ENCODE peak calls at places on chromosomes 1 and 21, in ten cellular contexts. I is stimulated activated CD4-positive, alpha-beta T cell treated with anti-CD3 and anti-CD28 coated beads, Interleukin-12 subunit alpha, Interleukin-12 subunit beta, amount 100 ng/mL, for 48 hours; F is natural killer cell treated with Interleukin-12 subunit alpha and Interleukin-12 subunit beta and Interleukin-15 and Interleukin-18, amount 100 ng/mL, for 72 hours; D is HT1080; S is DMS153; J is HTR-8/SVneo; G is dermis microvascular lymphatic vessel endothelial cell; Q is GM19239; E is uterus; W is NCI-H748 treated with DMSO at 0.1 percent for 48 hours. U is an unnamed sample.

GRCh38 chr1:182143154-182143657 is 81.7 kb upstream of the ZNF648 start:
- DNase-seq in I (peak), S (peak), W (peak), F (peak), J (peak), E (peak), Q (peak), D (peak), G (peak), U (peak)

GRCh38 chr1:4084896-4085295 is 184.8 kb upstream of the C1orf174 start:
- DNase-seq in W (no peak), Q (no peak), J (no peak), F (no peak), I (no peak), S (no peak), E (no peak), D (no peak), G (no peak), U (no peak)

GRCh38 chr21:19049567-19049966 is 646.0 kb upstream of the TMPRSS15 start:
- DNase-seq in J (no peak), W (no peak), E (no peak), F (no peak), D (no peak), S (no peak), G (no peak), Q (no peak), I (no peak), U (no peak)

GRCh38 chr1:34781071-34781843 is at the start of gene GJB3:
- DNase-seq in S (no peak), Q (no peak), G (no peak), D (no peak), J (no peak), F (no peak), W (no peak), I (no peak), E (no peak), U (peak)

GRCh38 chr1:30028283-30028682 is 695.1 kb downstream of the MATN1 start:
- DNase-seq in S (no peak), G (no peak), W (no peak), I (no peak), E (no peak), J (no peak), D (no peak), Q (no peak), F (no peak), U (no peak)

GRCh38 chr1:206734499-206735142 is 36.0 kb upstream of the IL19 start:
- DNase-seq in D (no peak), I (peak), W (no peak), S (peak), J (peak), F (no peak), G (peak), Q (peak), E (peak), U (peak)

GRCh38 chr1:227069490-227069889 is 129.4 kb downstream of the COQ8A start:
- DNase-seq in Q (no peak), I (no peak), S (no peak), E (no peak), W (no peak), D (no peak), G (no peak), F (no peak), J (no peak), U (no peak)

GRCh38 chr21:43313939-43314405 is 113.0 kb downstream of the SIK1 start:
- DNase-seq in Q (no peak), G (no peak), J (no peak), S (no peak), D (no peak), I (no peak), E (no peak), W (no peak), F (no peak), U (no peak)

GRCh38 chr1:6331543-6332246 is 61.9 kb downstream of the ACOT7 start:
- DNase-seq in D (no peak), J (no peak), W (no peak), Q (no peak), F (no peak), E (no peak), S (no peak), G (no peak), I (no peak), U (no peak)

GRCh38 chr21:38277501-38278111 is 20.8 kb downstream of the KCNJ15 start:
- DNase-seq in G (peak), S (no peak), Q (no peak), D (peak), W (no peak), E (no peak), I (peak), F (no peak), J (peak), U (peak)

GRCh38 chr21:17428484-17428869 is 84.4 kb upstream of the CXADR start:
- DNase-seq in D (no peak), W (no peak), S (no peak), F (no peak), J (no peak), E (no peak), G (no peak), I (no peak), Q (no peak), U (no peak)

GRCh38 chr1:245129811-245130210 is 25.0 kb upstream of the KIF26B start:
- DNase-seq in E (no peak), F (no peak), J (no peak), D (no peak), Q (no peak), G (no peak), W (no peak), I (no peak), S (no peak), U (peak)

GRCh38 chr1:34113887-34114286 is 51.1 kb downstream of the CSMD2 start:
- DNase-seq in J (no peak), Q (no peak), W (no peak), S (no peak), G (no peak), D (no peak), F (no peak), E (no peak), I (no peak), U (peak)

GRCh38 chr1:230105754-230106625 is 39.0 kb downstream of the GALNT2 start:
- DNase-seq in S (no peak), Q (peak), E (no peak), I (no peak), G (peak), W (no peak), J (peak), D (peak), F (peak), U (peak)

GRCh38 chr1:62271137-62271536 is 48.1 kb downstream of the KANK4 start:
- DNase-seq in D (no peak), E (no peak), G (no peak), S (no peak), Q (no peak), W (no peak), F (no peak), I (no peak), J (no peak), U (no peak)

GRCh38 chr1:29990304-29990703 is 733.1 kb downstream of the MATN1 start:
- DNase-seq in G (no peak), S (no peak), J (no peak), Q (no peak), E (no peak), W (no peak), D (no peak), F (no peak), I (no peak), U (no peak)

GRCh38 chr1:2078170-2078569 is 28.0 kb downstream of the PRKCZ start:
- DNase-seq in S (no peak), I (no peak), D (no peak), E (no peak), G (no peak), Q (no peak), W (no peak), F (no peak), J (no peak), U (no peak)

GRCh38 chr1:218693584-218693983 is 348.4 kb downstream of the TGFB2 start:
- DNase-seq in E (no peak), W (no peak), S (no peak), F (no peak), J (no peak), D (no peak), Q (no peak), I (no peak), G (no peak), U (no peak)

GRCh38 chr1:109624215-109625010 is 4.8 kb downstream of the AMPD2 start:
- DNase-seq in J (no peak), E (no peak), S (no peak), D (no peak), G (no peak), W (no peak), Q (peak), F (no peak), I (no peak), U (no peak)

GRCh38 chr1:191595170-191595569 is 563.1 kb upstream of the RGS18 start:
- DNase-seq in F (no peak), D (no peak), S (no peak), E (no peak), I (no peak), J (no peak), G (no peak), W (no peak), Q (no peak), U (no peak)

U was measured in MCF 10A.